ENCODE peak calls at places on chromosome 4, in six cellular contexts. X is heart right ventricle, R is colonic mucosa, C is gastrocnemius medialis, B is sigmoid colon, H is tibial nerve. Q is an unnamed sample.

GRCh38 chr4:2371765-2372487 is 46.5 kb downstream of the ZFYVE28 start:
- DNase-seq in H (no peak), X (no peak), R (no peak), B (no peak), C (no peak), Q (peak; percentile 72)

GRCh38 chr4:622996-623913 is 2.1 kb upstream of the PDE6B start:
- DNase-seq in R (no peak), B (no peak), X (no peak), H (no peak), C (no peak), Q (peak; percentile 84)

GRCh38 chr4:169311643-169312365 is 41.0 kb upstream of the SH3RF1 start:
- DNase-seq in C (no peak), X (peak; percentile 55), R (peak; percentile 45), H (no peak), B (no peak), Q (peak; percentile 82)

GRCh38 chr4:112975567-112976355 is 73.7 kb upstream of the ANK2 start:
- DNase-seq in C (no peak), X (no peak), R (no peak), H (no peak), B (no peak), Q (no peak)

GRCh38 chr4:45033676-45034410 is 307.5 kb upstream of the GNPDA2 start:
- DNase-seq in C (no peak), X (peak; percentile 42), R (no peak), B (no peak), H (no peak), Q (no peak)

GRCh38 chr4:65195002-65195401 is 475.3 kb downstream of the EPHA5 start:
- DNase-seq in B (no peak), H (no peak), C (no peak), X (no peak), R (no peak), Q (no peak)

GRCh38 chr4:74659576-74660411 is 134.5 kb downstream of the BTC start:
- DNase-seq in H (no peak), C (no peak), R (peak; percentile 59), X (no peak), B (no peak), Q (peak; percentile 82)

GRCh38 chr4:147933779-147934178 is 201.9 kb downstream of the ARHGAP10 start:
- DNase-seq in H (no peak), R (no peak), B (no peak), C (no peak), X (no peak), Q (no peak)

GRCh38 chr4:105620640-105621323 is 68.4 kb downstream of the ARHGEF38 start:
- DNase-seq in R (no peak), X (no peak), B (no peak), H (no peak), C (no peak), Q (peak; percentile 79)

DNA sequence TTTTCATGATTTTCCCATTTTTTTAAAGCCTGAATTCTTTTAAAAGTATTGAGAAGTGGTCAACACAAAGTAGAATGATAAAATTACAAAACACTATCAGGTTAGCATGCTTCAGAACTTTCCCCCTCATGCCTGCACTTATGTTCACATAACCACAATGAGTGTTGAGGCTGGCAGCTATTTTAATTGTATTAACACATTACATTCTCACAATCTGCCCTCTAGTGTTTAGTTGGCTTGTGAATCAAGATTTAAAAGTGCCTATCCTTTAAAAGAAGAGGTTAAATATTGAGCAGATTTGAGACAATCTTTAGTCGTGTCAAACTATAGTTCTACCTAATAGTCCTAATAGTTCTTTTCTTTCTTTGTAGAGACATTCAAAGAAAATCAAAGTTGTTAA is 93.6 kb upstream of the NAP1L5 start:
- DNase-seq in C (no peak), H (no peak), R (no peak), B (no peak), X (no peak), Q (no peak)
- TF ChIP-seq CTCF in C (peak; percentile 34), H (no peak), R (no peak), B (no peak), X (no peak), Q (peak; percentile 38)

DNA sequence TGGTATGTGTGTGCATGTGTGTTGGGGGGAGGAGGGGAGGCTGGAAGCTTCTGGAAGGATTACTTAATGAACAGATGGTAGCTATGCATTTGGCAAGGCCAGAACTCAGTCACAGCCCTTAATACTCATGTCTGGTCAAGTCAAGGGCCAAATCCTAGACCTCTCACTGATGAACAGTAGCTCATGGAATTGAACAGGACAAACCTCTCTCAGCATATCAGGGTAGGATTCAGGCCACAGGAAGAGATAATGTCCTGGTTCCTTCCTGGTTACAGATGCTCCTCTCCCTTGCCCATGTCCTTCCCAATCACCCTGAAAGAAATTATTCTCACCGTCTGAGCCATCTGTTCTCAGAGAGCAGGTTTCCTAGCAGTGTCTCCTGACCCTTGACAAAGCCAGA is 165.7 kb downstream of the SOWAHB start:
- DNase-seq in R (no peak), B (no peak), H (no peak), C (no peak), X (no peak), Q (no peak)
- H3K27ac ChIP-seq in R (no peak overlapping the region), B (no peak overlapping the region), H (peak overlapping the region; percentile 56), C (no peak overlapping the region), X (no peak overlapping the region), Q (no peak overlapping the region)

DNA sequence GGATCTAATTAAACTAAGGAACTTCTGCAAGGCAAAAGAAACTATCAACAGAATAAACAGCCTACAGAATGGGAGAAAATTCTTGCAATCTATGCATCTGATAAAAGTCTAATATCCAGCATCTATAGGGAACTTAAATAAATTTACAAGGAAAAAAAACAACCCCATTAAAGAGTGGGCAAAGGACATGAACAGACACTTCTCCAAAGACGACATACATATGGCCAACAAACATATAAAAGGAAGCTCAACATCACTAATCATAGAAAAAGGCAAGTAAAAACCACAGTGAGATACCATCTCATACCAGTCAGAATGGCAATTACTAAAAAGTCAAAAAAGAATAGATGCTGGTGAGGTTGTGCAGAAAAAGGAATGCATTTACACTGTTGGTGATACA is 134.8 kb upstream of the PAQR3 start:
- DNase-seq in X (no peak), H (no peak), C (no peak), R (no peak), B (no peak), Q (no peak)
- TF ChIP-seq CTCF in X (no peak), H (no peak), C (no peak), R (no peak), B (no peak), Q (no peak)

DNA sequence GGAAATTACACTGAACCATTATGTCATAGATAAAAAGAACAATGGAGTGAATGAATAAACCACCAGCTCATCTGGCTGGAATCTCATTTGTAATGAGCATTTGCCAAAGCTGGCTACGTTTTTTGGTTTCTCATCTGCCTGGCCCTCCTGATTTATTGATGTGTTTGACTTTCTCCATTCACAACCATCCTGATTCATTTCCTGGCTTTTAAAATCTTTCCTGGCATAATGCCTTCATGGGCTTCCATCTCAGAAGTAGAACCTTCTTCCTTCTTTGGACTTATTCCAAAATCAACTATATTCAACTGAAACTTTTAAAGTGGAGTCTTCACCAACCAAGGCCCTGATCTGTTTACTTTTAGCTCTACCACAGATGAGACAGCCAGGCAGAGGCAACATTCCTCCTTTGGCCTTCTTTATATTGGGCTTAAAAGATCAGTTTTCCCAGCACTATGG is 36.0 kb upstream of the ARSJ start:
- DNase-seq in H (no peak), C (no peak), X (no peak), B (no peak), R (no peak), Q (peak; percentile 93)
- H3K27ac ChIP-seq in H (no peak overlapping the region), C (no peak overlapping the region), X (no peak overlapping the region), B (no peak overlapping the region), R (no peak overlapping the region), Q (peak overlapping the region; percentile 35)

GRCh38 chr4:76690091-76690905 is 207.6 kb downstream of the SOWAHB start:
- DNase-seq in R (no peak), X (no peak), B (no peak), C (no peak), H (no peak), Q (no peak)

GRCh38 chr4:76687730-76688441 is 210.1 kb downstream of the SOWAHB start:
- DNase-seq in B (no peak), H (no peak), C (no peak), X (no peak), R (no peak), Q (no peak)

GRCh38 chr4:76688737-76689078 is 209.2 kb downstream of the SOWAHB start:
- DNase-seq in H (no peak), R (no peak), X (no peak), C (no peak), B (no peak), Q (no peak)

GRCh38 chr4:76690906-76691275 is 207.1 kb downstream of the SOWAHB start:
- DNase-seq in H (no peak), C (no peak), B (no peak), R (peak; percentile 55), X (no peak), Q (no peak)

GRCh38 chr4:76689079-76689817 is 208.7 kb downstream of the SOWAHB start:
- DNase-seq in C (no peak), X (no peak), R (peak; percentile 58), H (no peak), B (no peak), Q (peak; percentile 89)
- TF ChIP-seq CTCF in C (no peak), X (no peak), R (no peak), H (no peak), B (no peak), Q (no peak)

DNA sequence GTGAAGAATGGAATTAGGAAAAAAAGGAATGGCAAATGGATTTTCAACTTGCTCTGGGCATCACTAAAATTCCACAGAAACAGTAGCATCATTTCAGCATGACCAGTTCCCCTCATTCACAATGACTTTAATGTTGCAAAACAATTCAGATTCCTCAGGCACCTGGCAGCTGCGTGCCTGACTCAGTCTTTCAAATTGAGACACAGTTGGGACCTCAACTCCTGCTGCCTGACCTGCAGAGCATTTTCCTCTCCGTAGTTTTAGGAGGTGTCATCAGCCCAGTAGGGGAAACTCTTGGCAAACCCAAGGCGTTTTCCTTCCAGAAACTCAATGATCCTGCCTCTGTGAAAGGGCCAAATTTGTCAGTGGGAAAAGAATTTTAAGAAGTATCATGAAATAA is 388.9 kb downstream of the SPRY1 start:
- DNase-seq in H (peak; percentile 43), X (peak; percentile 40), C (peak; percentile 64), B (peak; percentile 89), R (peak; percentile 20), Q (peak; percentile 72)
- H3K27ac ChIP-seq in H (no peak overlapping the region), X (peak overlapping the region; percentile 63), C (peak overlapping the region; percentile 68), B (peak overlapping the region; percentile 73), R (peak overlapping the region; percentile 24), Q (peak overlapping the region; percentile 74)

GRCh38 chr4:119564106-119564505 is 64.5 kb downstream of the PDE5A start:
- DNase-seq in R (no peak), X (no peak), B (no peak), H (no peak), C (no peak), Q (no peak)
- TF ChIP-seq CTCF in R (no peak), X (no peak), B (no peak), H (no peak), C (no peak), Q (no peak)

DNA sequence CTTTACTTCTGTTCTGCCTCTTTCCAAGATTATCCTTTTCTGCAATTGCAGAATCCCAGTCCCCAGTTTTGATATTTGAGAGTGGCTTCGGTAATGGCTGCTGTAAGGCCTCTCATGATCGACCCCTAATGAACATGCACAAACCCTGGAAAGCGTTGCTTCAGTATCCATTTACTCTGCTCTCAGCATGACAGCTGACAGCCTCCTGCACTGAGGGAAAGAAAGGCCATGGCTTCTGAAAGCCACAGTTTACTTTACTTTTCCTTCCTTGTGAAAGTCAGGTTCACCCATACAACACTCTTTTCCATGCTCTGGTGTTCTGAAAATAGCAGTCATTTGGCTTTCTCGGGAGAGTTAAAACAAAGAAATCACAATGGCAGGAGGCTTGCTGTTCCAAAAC is 325.3 kb upstream of the GALNT7 start:
- DNase-seq in C (no peak), R (no peak), H (no peak), X (no peak), B (no peak), Q (no peak)
- H3K27ac ChIP-seq in C (no peak overlapping the region), R (no peak overlapping the region), H (no peak overlapping the region), X (no peak overlapping the region), B (no peak overlapping the region), Q (no peak overlapping the region)